ENCODE peak calls at places on chromosomes 11 and 22, in four cellular contexts. One of them, this sample, is unnamed.

GRCh38 chr11:976431-977160 is 50.9 kb downstream of the AP2A2 start:
- ATAC-seq in stimulated activated naive B cell treated with anti-CD40 and anti-IgM and Interleukin-4, amounts not matched to agents 10 μg/mL and 1 μg/mL and 100 μg/mL, for 72 hours: no peak
- ATAC-seq in Right ventricle myocardium superior: no peak
- ATAC-seq in activated CD8-positive, alpha-beta memory T cell treated with anti-CD3 and anti-CD28 coated beads, Interleukin-2, amount 10 ng/mL, durations not matched to agents 7 days and 5 days: no peak
- ATAC-seq in this sample: no peak

GRCh38 chr11:68632802-68633201 is 51.5 kb upstream of the GAL start:
- ATAC-seq in activated CD8-positive, alpha-beta memory T cell treated with anti-CD3 and anti-CD28 coated beads, Interleukin-2, amount 10 ng/mL, durations not matched to agents 7 days and 5 days: peak
- ATAC-seq in stimulated activated naive B cell treated with anti-CD40 and anti-IgM and Interleukin-4, amounts not matched to agents 10 μg/mL and 1 μg/mL and 100 μg/mL, for 72 hours: peak
- ATAC-seq in Right ventricle myocardium superior: no peak
- ATAC-seq in this sample: no peak

GRCh38 chr11:75280770-75281468 is 40.3 kb downstream of the TPBGL start:
- ATAC-seq in Right ventricle myocardium superior: no peak
- ATAC-seq in stimulated activated naive B cell treated with anti-CD40 and anti-IgM and Interleukin-4, amounts not matched to agents 10 μg/mL and 1 μg/mL and 100 μg/mL, for 72 hours: no peak
- ATAC-seq in activated CD8-positive, alpha-beta memory T cell treated with anti-CD3 and anti-CD28 coated beads, Interleukin-2, amount 10 ng/mL, durations not matched to agents 7 days and 5 days: no peak
- ATAC-seq in this sample: no peak

GRCh38 chr11:26710489-26710888 is 11.4 kb downstream of the SLC5A12 start:
- ATAC-seq in activated CD8-positive, alpha-beta memory T cell treated with anti-CD3 and anti-CD28 coated beads, Interleukin-2, amount 10 ng/mL, durations not matched to agents 7 days and 5 days: no peak
- ATAC-seq in stimulated activated naive B cell treated with anti-CD40 and anti-IgM and Interleukin-4, amounts not matched to agents 10 μg/mL and 1 μg/mL and 100 μg/mL, for 72 hours: no peak
- ATAC-seq in Right ventricle myocardium superior: no peak
- ATAC-seq in this sample: no peak

GRCh38 chr22:25709758-25710157 is 32.2 kb upstream of the MYO18B start:
- ATAC-seq in stimulated activated naive B cell treated with anti-CD40 and anti-IgM and Interleukin-4, amounts not matched to agents 10 μg/mL and 1 μg/mL and 100 μg/mL, for 72 hours: no peak
- ATAC-seq in activated CD8-positive, alpha-beta memory T cell treated with anti-CD3 and anti-CD28 coated beads, Interleukin-2, amount 10 ng/mL, durations not matched to agents 7 days and 5 days: peak
- ATAC-seq in Right ventricle myocardium superior: no peak
- ATAC-seq in this sample: peak

GRCh38 chr11:72425053-72425980 is 9.0 kb downstream of the CLPB start:
- ATAC-seq in stimulated activated naive B cell treated with anti-CD40 and anti-IgM and Interleukin-4, amounts not matched to agents 10 μg/mL and 1 μg/mL and 100 μg/mL, for 72 hours: peak
- ATAC-seq in activated CD8-positive, alpha-beta memory T cell treated with anti-CD3 and anti-CD28 coated beads, Interleukin-2, amount 10 ng/mL, durations not matched to agents 7 days and 5 days: no peak
- ATAC-seq in Right ventricle myocardium superior: peak
- ATAC-seq in this sample: no peak

GRCh38 chr11:2004466-2004865 is 6.8 kb upstream of the H19 start:
- ATAC-seq in stimulated activated naive B cell treated with anti-CD40 and anti-IgM and Interleukin-4, amounts not matched to agents 10 μg/mL and 1 μg/mL and 100 μg/mL, for 72 hours: no peak
- ATAC-seq in Right ventricle myocardium superior: no peak
- ATAC-seq in activated CD8-positive, alpha-beta memory T cell treated with anti-CD3 and anti-CD28 coated beads, Interleukin-2, amount 10 ng/mL, durations not matched to agents 7 days and 5 days: no peak
- ATAC-seq in this sample: no peak

GRCh38 chr22:44211256-44211945 is 30.7 kb downstream of the PARVG start:
- ATAC-seq in stimulated activated naive B cell treated with anti-CD40 and anti-IgM and Interleukin-4, amounts not matched to agents 10 μg/mL and 1 μg/mL and 100 μg/mL, for 72 hours: no peak
- ATAC-seq in activated CD8-positive, alpha-beta memory T cell treated with anti-CD3 and anti-CD28 coated beads, Interleukin-2, amount 10 ng/mL, durations not matched to agents 7 days and 5 days: no peak
- ATAC-seq in Right ventricle myocardium superior: no peak
- ATAC-seq in this sample: no peak

GRCh38 chr11:120208777-120209176 is 2.1 kb upstream of the OAF start:
- ATAC-seq in stimulated activated naive B cell treated with anti-CD40 and anti-IgM and Interleukin-4, amounts not matched to agents 10 μg/mL and 1 μg/mL and 100 μg/mL, for 72 hours: no peak
- ATAC-seq in activated CD8-positive, alpha-beta memory T cell treated with anti-CD3 and anti-CD28 coated beads, Interleukin-2, amount 10 ng/mL, durations not matched to agents 7 days and 5 days: no peak
- ATAC-seq in Right ventricle myocardium superior: peak
- ATAC-seq in this sample: no peak

GRCh38 chr11:110759972-110760381 is 47.7 kb upstream of the ARHGAP20 start:
- ATAC-seq in stimulated activated naive B cell treated with anti-CD40 and anti-IgM and Interleukin-4, amounts not matched to agents 10 μg/mL and 1 μg/mL and 100 μg/mL, for 72 hours: no peak
- ATAC-seq in Right ventricle myocardium superior: peak
- ATAC-seq in activated CD8-positive, alpha-beta memory T cell treated with anti-CD3 and anti-CD28 coated beads, Interleukin-2, amount 10 ng/mL, durations not matched to agents 7 days and 5 days: no peak
- ATAC-seq in this sample: no peak

GRCh38 chr22:21741790-21742189 is 6.2 kb upstream of the YPEL1 start:
- ATAC-seq in stimulated activated naive B cell treated with anti-CD40 and anti-IgM and Interleukin-4, amounts not matched to agents 10 μg/mL and 1 μg/mL and 100 μg/mL, for 72 hours: no peak
- ATAC-seq in activated CD8-positive, alpha-beta memory T cell treated with anti-CD3 and anti-CD28 coated beads, Interleukin-2, amount 10 ng/mL, durations not matched to agents 7 days and 5 days: no peak
- ATAC-seq in Right ventricle myocardium superior: no peak
- ATAC-seq in this sample: no peak

This sample was measured in activated CD4-positive, CD25-positive, alpha-beta regulatory T cell treated with anti-CD3 and anti-CD28 coated beads, Interleukin-2, amount 50 U/mL, for 24 hours.